ENCODE peak calls at places on chromosome 7, in seven cellular contexts. M is transverse colon, I is BE2C, K is left ventricle myocardium inferior, O is Panc1, E is mesendoderm, N is fibroblast of lung. Y is an unnamed sample. For H3K4me1, the result is how much of the 10 kb centered on the place peaks cover.

GRCh38 chr7:44391171-44391570 is 65.8 kb upstream of the CAMK2B start:
- DNase-seq in E (no peak), I (no peak), K (no peak), M (no peak), N (no peak), O (no peak), Y (no peak)

GRCh38 chr7:98641646-98642489 is 24.8 kb downstream of the NPTX2 start:
- DNase-seq in E (peak), M (peak), O (no peak), K (no peak), N (no peak), I (no peak), Y (no peak)

GRCh38 chr7:5211730-5212482 is 21.9 kb downstream of the WIPI2 start:
- DNase-seq in K (no peak), M (no peak), E (no peak), I (no peak), O (no peak), N (no peak), Y (no peak)

GRCh38 chr7:158638001-158638400 is 50.4 kb upstream of the PTPRN2 start:
- DNase-seq in I (no peak), K (no peak), M (no peak), N (no peak), E (no peak), O (no peak), Y (no peak)

GRCh38 chr7:38548605-38549004 is 82.6 kb downstream of the AMPH start:
- DNase-seq in O (no peak), K (no peak), E (no peak), M (peak), N (no peak), I (no peak), Y (no peak)

GRCh38 chr7:18408461-18408860 is 87.1 kb upstream of the HDAC9 start:
- DNase-seq in M (no peak), O (no peak), I (no peak), N (peak), E (peak), K (no peak), Y (no peak)

GRCh38 chr7:85115862-85116261 is 71.0 kb downstream of the SEMA3D start:
- DNase-seq in I (no peak), N (no peak), O (no peak), K (no peak), E (no peak), M (no peak), Y (no peak)

GRCh38 chr7:7732566-7733290 is 14.3 kb upstream of the RPA3 start:
- DNase-seq in M (no peak), O (no peak), K (no peak), E (no peak), N (peak), I (no peak), Y (no peak)

GRCh38 chr7:4739528-4739992 is 35.9 kb upstream of the AP5Z1 start:
- DNase-seq in I (peak), M (no peak), E (peak), K (no peak), N (peak), O (no peak), Y (peak)

GRCh38 chr7:88546808-88547207 is 212.7 kb upstream of the ZNF804B start:
- DNase-seq in O (peak), I (peak), M (no peak), E (peak), N (no peak), K (no peak), Y (no peak)

GRCh38 chr7:49894543-49894942 is 121.1 kb downstream of the VWC2 start:
- DNase-seq in E (no peak), K (peak), O (no peak), N (no peak), I (no peak), M (no peak), Y (no peak)

GRCh38 chr7:114930829-114931655 is 9.1 kb downstream of the MDFIC start:
- DNase-seq in K (no peak), N (peak), E (no peak), O (no peak), M (no peak), I (no peak), Y (no peak)

GRCh38 chr7:84536256-84536870 is 341.8 kb upstream of the SEMA3A start:
- DNase-seq in M (no peak), N (no peak), O (no peak), E (peak), I (no peak), K (no peak), Y (no peak)

GRCh38 chr7:118918556-118918955 is 694.1 kb downstream of the ANKRD7 start:
- DNase-seq in I (no peak), M (no peak), O (peak), K (no peak), N (peak), E (peak), Y (no peak)

GRCh38 chr7:816751-817671 is 15.3 kb upstream of the SUN1 start:
- DNase-seq in O (no peak), E (peak), M (peak), I (peak), K (no peak), N (no peak), Y (peak)

GRCh38 chr7:43856316-43856715 is 13.0 kb downstream of the MRPS24 start:
- DNase-seq in I (no peak), O (no peak), K (no peak), M (no peak), N (no peak), E (no peak), Y (no peak)

GRCh38 chr7:113404245-113404644 is 285.9 kb upstream of the SMIM30 start:
- DNase-seq in N (no peak), O (no peak), E (peak), I (no peak), M (no peak), K (no peak), Y (no peak)

GRCh38 chr7:152931583-152931982 is 172.0 kb downstream of the ACTR3B start:
- DNase-seq in M (no peak), E (no peak), O (no peak), I (no peak), K (no peak), N (no peak), Y (no peak)

GRCh38 chr7:93601363-93601762 is 26.8 kb upstream of the CALCR start:
- DNase-seq in I (no peak), N (no peak), M (no peak), E (peak), O (no peak), K (no peak), Y (no peak)

GRCh38 chr7:2982831-2983230 is 60.8 kb downstream of the CARD11 start:
- DNase-seq in K (no peak), O (no peak), I (no peak), E (no peak), M (no peak), N (no peak), Y (peak)

GRCh38 chr7:153190452-153190851 is 430.9 kb downstream of the ACTR3B start:
- DNase-seq in M (no peak), K (no peak), E (peak), N (no peak), I (peak), O (no peak), Y (no peak)

GRCh38 chr7:31109751-31110150 is 57.6 kb downstream of the ADCYAP1R1 start:
- DNase-seq in E (no peak), N (no peak), I (no peak), O (no peak), K (no peak), M (no peak), Y (no peak)

GRCh38 chr7:158802535-158803199 is 26.6 kb downstream of the ESYT2 start:
- DNase-seq in K (no peak), O (no peak), E (no peak), N (peak), I (no peak), M (no peak), Y (no peak)

GRCh38 chr7:32048970-32049369 is 21.2 kb downstream of the PDE1C start:
- DNase-seq in O (no peak), N (no peak), E (no peak), K (no peak), I (no peak), M (no peak), Y (no peak)

GRCh38 chr7:15167912-15168311 is 265.4 kb upstream of the DGKB start:
- DNase-seq in M (no peak), K (no peak), O (no peak), I (no peak), E (no peak), N (no peak), Y (no peak)

GRCh38 chr7:8190121-8190895 is 71.7 kb downstream of the ICA1 start:
- DNase-seq in I (peak), M (peak), O (peak), K (no peak), N (peak), E (peak), Y (no peak)

GRCh38 chr7:99618726-99619125 is 2.0 kb downstream of the ZSCAN25 start:
- DNase-seq in K (no peak), M (no peak), E (peak), O (no peak), I (no peak), N (no peak), Y (no peak)

GRCh38 chr7:142383826-142384507 is 126.1 kb upstream of the PRSS58 start:
- DNase-seq in E (no peak), I (no peak), O (no peak), M (no peak), K (no peak), N (no peak), Y (no peak)

GRCh38 chr7:79452495-79453265 is 787 bp downstream of the MAGI2 start:
- DNase-seq in O (no peak), K (peak), M (no peak), E (peak), N (peak), I (peak), Y (peak)

GRCh38 chr7:47496064-47496665 is 85.7 kb downstream of the TNS3 start:
- DNase-seq in K (no peak), E (no peak), O (no peak), N (no peak), M (no peak), I (no peak), Y (peak)
- H3K4me1 ChIP-seq in K (half or more), E (under half), O (half or more), N (under half), M (half or more), I (under half), Y (half or more)

DNA sequence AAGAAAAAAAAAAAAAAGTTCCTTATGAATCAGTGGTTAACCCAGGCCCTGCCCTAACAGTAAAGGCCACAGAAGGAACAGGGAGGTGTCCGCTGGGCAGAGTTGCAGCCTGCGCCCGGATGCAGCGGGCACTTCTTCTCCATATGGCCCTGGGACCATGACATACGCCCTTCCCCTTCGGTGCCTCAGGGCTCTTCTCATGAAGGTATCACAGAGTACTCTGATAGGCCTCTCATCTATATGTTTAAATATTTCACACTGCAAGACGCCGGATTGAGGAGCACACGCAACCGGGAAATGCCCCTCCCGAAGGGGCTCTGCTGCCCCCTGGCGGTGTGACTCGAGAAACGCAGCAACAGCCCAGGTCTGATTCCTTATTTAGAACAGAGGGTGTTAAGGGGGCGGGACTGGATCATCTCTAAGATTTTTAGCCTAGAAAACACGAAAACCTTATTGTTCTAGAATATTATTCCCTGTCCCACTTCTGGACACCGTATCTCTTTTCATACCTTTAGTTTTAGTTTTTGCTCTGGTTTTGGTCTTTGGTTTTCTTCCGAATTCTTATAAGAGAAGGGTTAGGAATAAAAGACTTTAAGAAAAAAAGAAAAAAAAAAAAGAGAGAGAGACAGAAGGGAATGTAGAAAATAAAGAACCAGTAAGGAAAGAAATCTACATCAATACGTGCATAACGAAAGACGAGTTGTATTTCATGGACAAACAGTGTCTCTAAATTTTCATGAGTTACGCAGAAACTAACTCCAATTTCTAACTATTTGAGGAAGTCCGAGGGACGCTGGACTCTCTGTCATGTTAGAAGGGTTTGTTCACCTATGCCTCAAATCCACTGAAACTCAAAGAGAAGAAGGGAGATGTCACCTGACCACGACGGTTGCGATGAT is 12.0 kb downstream of the DAGLB start:
- DNase-seq in N (peak), M (peak), E (peak), I (peak), O (no peak), K (peak), Y (peak)
- H3K4me1 ChIP-seq in N (under half), M (under half), E (under half), I (under half), O (under half), K (under half), Y (under half)

DNA sequence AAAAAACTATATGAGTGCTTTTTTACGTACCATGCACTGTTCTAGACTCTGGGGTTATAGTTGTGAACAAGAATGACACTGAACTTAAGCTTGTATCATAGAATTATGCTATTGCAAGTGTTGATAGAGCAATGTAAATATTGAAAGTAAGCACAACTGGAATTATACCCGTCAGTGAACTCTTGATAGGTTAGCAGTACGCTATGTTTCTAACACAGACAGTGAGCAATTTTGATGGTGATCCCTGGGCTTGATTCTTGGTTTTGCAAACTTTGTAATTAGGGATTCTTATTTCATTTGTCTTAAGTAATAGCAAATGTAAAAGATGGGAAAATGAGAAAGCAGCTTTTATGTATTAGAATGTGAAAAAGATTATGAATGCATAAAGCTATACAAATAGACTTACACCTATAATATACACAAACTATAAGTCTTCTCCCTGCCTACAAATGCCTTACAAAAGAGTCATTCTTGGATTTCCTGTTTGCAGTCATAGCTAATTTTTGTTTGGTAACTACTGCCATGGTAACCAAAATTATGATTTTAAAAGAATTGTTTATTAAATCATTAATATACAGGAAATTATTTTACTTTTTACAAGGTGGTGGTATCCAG is 6.7 kb downstream of the TES start:
- DNase-seq in E (no peak), K (no peak), N (peak), O (no peak), M (no peak), I (no peak), Y (no peak)
- H3K4me1 ChIP-seq in E (under half), K (half or more), N (under half), O (half or more), M (half or more), I (under half), Y (under half)

DNA sequence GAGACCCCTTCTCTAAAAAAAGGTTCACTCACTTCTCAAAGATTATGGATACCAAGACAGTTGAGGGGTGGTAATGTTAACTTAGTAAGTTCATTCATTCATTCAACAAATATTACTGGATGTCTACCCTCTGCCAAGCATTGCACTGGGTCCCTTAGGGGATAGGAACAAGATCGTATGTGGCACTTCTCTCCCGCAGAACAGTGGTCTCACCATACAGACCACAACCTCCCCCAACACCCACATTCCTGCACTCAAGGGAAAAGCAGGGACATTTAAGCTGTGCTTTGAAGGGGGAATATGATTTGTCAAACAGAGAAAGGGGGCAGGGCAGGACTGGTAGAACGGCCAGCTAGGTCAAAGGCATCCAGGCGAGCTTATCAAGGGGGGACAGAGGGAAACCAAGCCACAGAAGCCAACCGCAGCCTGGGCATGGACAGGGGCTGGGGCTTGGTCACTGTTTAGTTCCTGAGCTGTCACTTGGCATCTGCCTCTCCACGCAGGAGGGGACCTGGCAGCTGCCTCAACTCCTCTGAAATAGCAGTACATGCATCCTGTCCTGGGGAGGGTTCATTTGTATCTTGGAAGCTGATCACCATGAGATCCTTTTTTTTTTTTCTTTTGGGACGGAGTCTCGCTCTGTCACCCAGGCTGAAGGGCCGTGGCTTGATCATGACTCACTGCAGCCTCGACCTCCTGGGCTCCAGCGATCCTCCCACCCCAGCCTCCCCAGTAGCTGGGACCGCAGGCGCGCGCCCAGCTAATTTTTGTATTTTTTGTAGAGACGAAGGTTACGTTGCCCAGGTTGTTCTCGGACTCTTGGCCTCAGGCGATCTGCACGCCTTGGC is 949 bp upstream of the CLIP2 start:
- DNase-seq in M (no peak), N (peak), I (no peak), K (no peak), O (no peak), E (no peak), Y (no peak)
- H3K4me1 ChIP-seq in M (half or more), N (under half), I (under half), K (under half), O (half or more), E (under half), Y (under half)

GRCh38 chr7:128948976-128949760 is 11.4 kb downstream of the IRF5 start:
- DNase-seq in E (no peak), N (no peak), M (no peak), I (no peak), K (no peak), O (no peak), Y (no peak)

GRCh38 chr7:128945668-128946366 is 8.1 kb downstream of the IRF5 start:
- DNase-seq in E (no peak), K (no peak), N (no peak), O (no peak), I (no peak), M (no peak), Y (no peak)

GRCh38 chr7:128946936-128947830 is 9.5 kb downstream of the IRF5 start:
- DNase-seq in N (no peak), M (no peak), K (no peak), I (no peak), E (peak), O (no peak), Y (no peak)

GRCh38 chr7:128947854-128948253 is 10.1 kb downstream of the IRF5 start:
- DNase-seq in K (no peak), I (no peak), O (no peak), M (no peak), N (no peak), E (no peak), Y (no peak)

GRCh38 chr7:128948312-128948973 is 10.7 kb downstream of the IRF5 start:
- DNase-seq in K (no peak), O (no peak), N (no peak), E (no peak), I (peak), M (no peak), Y (no peak)
- H3K4me1 ChIP-seq in K (under half), O (under half), N (under half), E (under half), I (under half), M (under half), Y (under half)

GRCh38 chr7:47384755-47385475 is 197.0 kb downstream of the TNS3 start:
- DNase-seq in M (no peak), I (no peak), K (no peak), O (no peak), E (no peak), N (no peak), Y (no peak)

GRCh38 chr7:47386273-47386820 is 195.6 kb downstream of the TNS3 start:
- DNase-seq in N (no peak), K (no peak), E (no peak), M (peak), O (no peak), I (no peak), Y (no peak)

GRCh38 chr7:47382200-47382599 is 199.7 kb downstream of the TNS3 start:
- DNase-seq in K (no peak), I (no peak), N (no peak), M (peak), E (no peak), O (no peak), Y (no peak)

GRCh38 chr7:47383064-47383463 is 198.8 kb downstream of the TNS3 start:
- DNase-seq in E (no peak), M (peak), O (no peak), K (no peak), I (no peak), N (peak), Y (no peak)

GRCh38 chr7:47383696-47384445 is 198.0 kb downstream of the TNS3 start:
- DNase-seq in O (no peak), I (no peak), M (peak), N (no peak), E (no peak), K (no peak), Y (no peak)
- H3K4me1 ChIP-seq in O (half or more), I (under half), M (under half), N (under half), E (under half), K (under half), Y (under half)

GRCh38 chr7:128110641-128111365 is 79.6 kb upstream of the LRRC4 start:
- DNase-seq in N (no peak), M (no peak), I (no peak), O (no peak), E (no peak), K (no peak), Y (no peak)
- H3K4me1 ChIP-seq in N (under half), M (under half), I (under half), O (under half), E (under half), K (under half), Y (under half)

GRCh38 chr7:102082693-102083385 is 203.8 kb upstream of the SH2B2 start:
- DNase-seq in M (no peak), E (no peak), I (no peak), K (no peak), N (peak), O (no peak), Y (no peak)
- H3K4me1 ChIP-seq in M (under half), E (under half), I (under half), K (under half), N (under half), O (under half), Y (under half)

Y was measured in kidney.